ENCODE peak calls at places on chromosomes 3 and 15, in four cellular contexts. One of them, this sample, is unnamed.

GRCh38 chr3:58679974-58680656 is 13.5 kb upstream of the FAM3D start:
- DNase-seq in HAP-1: no peak
- DNase-seq in dorsolateral prefrontal cortex: no peak
- DNase-seq in fibroblast of gingiva: peak
- DNase-seq in this sample: no peak

GRCh38 chr15:96052572-96053038 is 277.9 kb upstream of the NR2F2 start:
- DNase-seq in HAP-1: no peak
- DNase-seq in fibroblast of gingiva: no peak
- DNase-seq in dorsolateral prefrontal cortex: no peak
- DNase-seq in this sample: no peak

GRCh38 chr3:177483182-177483967 is 286.1 kb upstream of the TBL1XR1 start:
- DNase-seq in dorsolateral prefrontal cortex: no peak
- DNase-seq in HAP-1: peak
- DNase-seq in fibroblast of gingiva: no peak
- DNase-seq in this sample: no peak

GRCh38 chr3:171258316-171258715 is 201.9 kb downstream of the TNIK start:
- DNase-seq in dorsolateral prefrontal cortex: no peak
- DNase-seq in fibroblast of gingiva: no peak
- DNase-seq in HAP-1: no peak
- DNase-seq in this sample: no peak

GRCh38 chr3:129694228-129694627 is 87.8 kb upstream of the PLXND1 start:
- DNase-seq in dorsolateral prefrontal cortex: no peak
- DNase-seq in HAP-1: no peak
- DNase-seq in fibroblast of gingiva: no peak
- DNase-seq in this sample: no peak

GRCh38 chr3:104711435-104711834 is 655.3 kb upstream of the ALCAM start:
- DNase-seq in dorsolateral prefrontal cortex: no peak
- DNase-seq in fibroblast of gingiva: no peak
- DNase-seq in HAP-1: no peak
- DNase-seq in this sample: no peak

GRCh38 chr15:50425219-50425618 is 1.0 kb downstream of the USP8 start:
- DNase-seq in dorsolateral prefrontal cortex: no peak
- DNase-seq in fibroblast of gingiva: no peak
- DNase-seq in HAP-1: no peak
- DNase-seq in this sample: no peak

GRCh38 chr3:186613637-186614265 is 891 bp downstream of the AHSG start:
- DNase-seq in HAP-1: no peak
- DNase-seq in dorsolateral prefrontal cortex: no peak
- DNase-seq in fibroblast of gingiva: no peak
- DNase-seq in this sample: no peak

GRCh38 chr3:15578272-15578671 is 23.1 kb downstream of the HACL1 start:
- DNase-seq in fibroblast of gingiva: no peak
- DNase-seq in HAP-1: no peak
- DNase-seq in dorsolateral prefrontal cortex: no peak
- DNase-seq in this sample: no peak